ENCODE peak calls at places on chromosomes 13 and 19, in four cellular contexts. One of them, this sample, is unnamed.

GRCh38 chr19:7815325-7815724 is 14.7 kb upstream of the EVI5L start:
- DNase-seq in endodermal cell: no peak
- DNase-seq in neural progenitor cell: no peak
- DNase-seq in mesenchymal stem cell: no peak
- DNase-seq in this sample: no peak

GRCh38 chr13:112219753-112220152 is 152.8 kb downstream of the SOX1 start:
- DNase-seq in endodermal cell: no peak
- DNase-seq in neural progenitor cell: no peak
- DNase-seq in mesenchymal stem cell: no peak
- DNase-seq in this sample: no peak

GRCh38 chr13:44842158-44842557 is 147.1 kb downstream of the NUFIP1 start:
- DNase-seq in endodermal cell: no peak
- DNase-seq in neural progenitor cell: no peak
- DNase-seq in mesenchymal stem cell: peak; percentile 79
- DNase-seq in this sample: no peak

GRCh38 chr13:80084086-80084676 is 256.7 kb downstream of the SPRY2 start:
- DNase-seq in endodermal cell: no peak
- DNase-seq in neural progenitor cell: no peak
- DNase-seq in mesenchymal stem cell: peak; percentile 85
- DNase-seq in this sample: no peak

GRCh38 chr13:74191036-74191809 is 57.0 kb upstream of the KLF12 start:
- DNase-seq in endodermal cell: no peak
- DNase-seq in neural progenitor cell: peak; percentile 18
- DNase-seq in mesenchymal stem cell: no peak
- DNase-seq in this sample: no peak

GRCh38 chr19:34457446-34457845 is 24.1 kb upstream of the WTIP start:
- DNase-seq in endodermal cell: no peak
- DNase-seq in neural progenitor cell: no peak
- DNase-seq in mesenchymal stem cell: no peak
- DNase-seq in this sample: no peak

GRCh38 chr19:610071-610800 is 20.6 kb downstream of the HCN2 start:
- DNase-seq in endodermal cell: no peak
- DNase-seq in neural progenitor cell: no peak
- DNase-seq in mesenchymal stem cell: no peak
- DNase-seq in this sample: peak; percentile 54

GRCh38 chr13:99312493-99312883 is 5.3 kb upstream of the GPR183 start:
- DNase-seq in endodermal cell: no peak
- DNase-seq in neural progenitor cell: no peak
- DNase-seq in mesenchymal stem cell: peak; percentile 86
- DNase-seq in this sample: no peak

GRCh38 chr19:19540707-19541515 is 2.8 kb downstream of the CILP2 start:
- DNase-seq in endodermal cell: peak; percentile 97
- DNase-seq in neural progenitor cell: peak; percentile 76
- DNase-seq in mesenchymal stem cell: peak; percentile 43
- DNase-seq in this sample: no peak

GRCh38 chr13:83057119-83057518 is 825.2 kb downstream of the SLITRK1 start:
- DNase-seq in endodermal cell: no peak
- DNase-seq in neural progenitor cell: no peak
- DNase-seq in mesenchymal stem cell: peak; percentile 12
- DNase-seq in this sample: no peak

GRCh38 chr19:13622727-13623126 is 116.4 kb upstream of the CACNA1A start:
- DNase-seq in endodermal cell: peak; percentile 82
- DNase-seq in neural progenitor cell: peak; percentile 56
- DNase-seq in mesenchymal stem cell: no peak
- DNase-seq in this sample: no peak

GRCh38 chr13:89255844-89256406 is 1584.8 kb downstream of the SLITRK5 start:
- DNase-seq in endodermal cell: no peak
- DNase-seq in neural progenitor cell: no peak
- DNase-seq in mesenchymal stem cell: no peak
- DNase-seq in this sample: no peak

GRCh38 chr19:34236035-34236793 is 18.1 kb upstream of the GARRE1 start:
- DNase-seq in endodermal cell: no peak
- DNase-seq in neural progenitor cell: no peak
- DNase-seq in mesenchymal stem cell: peak; percentile 74
- DNase-seq in this sample: no peak

GRCh38 chr19:2329528-2329927 is 1.0 kb downstream of the SPPL2B start:
- DNase-seq in endodermal cell: no peak
- DNase-seq in neural progenitor cell: peak; percentile 93
- DNase-seq in mesenchymal stem cell: no peak
- DNase-seq in this sample: no peak

GRCh38 chr19:41366089-41366488 is 2.1 kb upstream of the B9D2 start:
- DNase-seq in endodermal cell: peak; percentile 58
- DNase-seq in neural progenitor cell: no peak
- DNase-seq in mesenchymal stem cell: no peak
- DNase-seq in this sample: peak; percentile 24

GRCh38 chr19:3360494-3361383 is 5.6 kb upstream of the NFIC start:
- DNase-seq in endodermal cell: peak; percentile 63
- DNase-seq in neural progenitor cell: peak; percentile 45
- DNase-seq in mesenchymal stem cell: peak; percentile 72
- DNase-seq in this sample: no peak

GRCh38 chr13:45833663-45834062 is 17.9 kb downstream of the SIAH3 start:
- DNase-seq in endodermal cell: no peak
- DNase-seq in neural progenitor cell: no peak
- DNase-seq in mesenchymal stem cell: peak; percentile 47
- DNase-seq in this sample: no peak

GRCh38 chr19:14089662-14090508 is 666 bp downstream of the SAMD1 start:
- DNase-seq in endodermal cell: peak; percentile 71
- DNase-seq in neural progenitor cell: peak; percentile 90
- DNase-seq in mesenchymal stem cell: peak; percentile 74
- DNase-seq in this sample: peak; percentile 64

GRCh38 chr13:91014696-91015095 is 332.8 kb upstream of the MIR17HG start:
- DNase-seq in endodermal cell: no peak
- DNase-seq in neural progenitor cell: no peak
- DNase-seq in mesenchymal stem cell: no peak
- DNase-seq in this sample: no peak

GRCh38 chr13:110546389-110546788 is 15.1 kb downstream of the RAB20 start:
- DNase-seq in endodermal cell: no peak
- DNase-seq in neural progenitor cell: no peak
- DNase-seq in mesenchymal stem cell: no peak
- DNase-seq in this sample: no peak

GRCh38 chr13:21611385-21611784 is 7.4 kb upstream of the MICU2 start:
- DNase-seq in endodermal cell: no peak
- DNase-seq in neural progenitor cell: no peak
- DNase-seq in mesenchymal stem cell: no peak
- DNase-seq in this sample: no peak

GRCh38 chr19:1248454-1249297 is at the start of gene MIDN:
- DNase-seq in endodermal cell: peak; percentile 95
- DNase-seq in neural progenitor cell: peak; percentile 90
- DNase-seq in mesenchymal stem cell: peak; percentile 94
- DNase-seq in this sample: peak; percentile 88

GRCh38 chr13:41668130-41668757 is 210.9 kb downstream of the RGCC start:
- DNase-seq in endodermal cell: peak; percentile 72
- DNase-seq in neural progenitor cell: peak; percentile 86
- DNase-seq in mesenchymal stem cell: peak; percentile 94
- DNase-seq in this sample: peak; percentile 53

GRCh38 chr13:36819811-36820140 is 754 bp downstream of the RFXAP start:
- DNase-seq in endodermal cell: no peak
- DNase-seq in neural progenitor cell: peak; percentile 61
- DNase-seq in mesenchymal stem cell: peak; percentile 40
- DNase-seq in this sample: no peak

GRCh38 chr19:35099897-35100275 is 15.7 kb upstream of the FXYD3 start:
- DNase-seq in endodermal cell: no peak
- DNase-seq in neural progenitor cell: no peak
- DNase-seq in mesenchymal stem cell: no peak
- DNase-seq in this sample: no peak

GRCh38 chr13:41454170-41454569 is 3.2 kb upstream of the RGCC start:
- DNase-seq in endodermal cell: no peak
- DNase-seq in neural progenitor cell: no peak
- DNase-seq in mesenchymal stem cell: no peak
- DNase-seq in this sample: no peak

GRCh38 chr19:17058236-17058635 is 17.0 kb downstream of the HAUS8 start:
- DNase-seq in endodermal cell: no peak
- DNase-seq in neural progenitor cell: no peak
- DNase-seq in mesenchymal stem cell: peak; percentile 32
- DNase-seq in this sample: no peak

GRCh38 chr13:24215007-24215633 is 54.6 kb downstream of the SPATA13 start:
- DNase-seq in endodermal cell: no peak
- DNase-seq in neural progenitor cell: no peak
- DNase-seq in mesenchymal stem cell: no peak
- DNase-seq in this sample: no peak

GRCh38 chr19:632228-633067 is 889 bp downstream of the POLRMT start:
- DNase-seq in endodermal cell: peak; percentile 87
- DNase-seq in neural progenitor cell: peak; percentile 77
- DNase-seq in mesenchymal stem cell: peak; percentile 74
- DNase-seq in this sample: peak; percentile 67

GRCh38 chr19:42285546-42285945 is 16.4 kb upstream of the PRR19 start:
- DNase-seq in endodermal cell: no peak
- DNase-seq in neural progenitor cell: peak; percentile 46
- DNase-seq in mesenchymal stem cell: no peak
- DNase-seq in this sample: no peak

GRCh38 chr19:19460761-19461265 is 54.5 kb downstream of the TSSK6 start:
- DNase-seq in endodermal cell: peak; percentile 71
- DNase-seq in neural progenitor cell: peak; percentile 47
- DNase-seq in mesenchymal stem cell: peak; percentile 57
- DNase-seq in this sample: no peak

GRCh38 chr19:16062789-16063188 is 13.5 kb upstream of the TPM4 start:
- DNase-seq in endodermal cell: peak; percentile 92
- DNase-seq in neural progenitor cell: peak; percentile 57
- DNase-seq in mesenchymal stem cell: peak; percentile 59
- DNase-seq in this sample: peak; percentile 60

GRCh38 chr13:74136089-74136658 is 2.0 kb upstream of the KLF12 start:
- DNase-seq in endodermal cell: no peak
- DNase-seq in neural progenitor cell: no peak
- DNase-seq in mesenchymal stem cell: peak; percentile 65
- DNase-seq in this sample: no peak

GRCh38 chr13:31134055-31134711 is 27.5 kb downstream of the HSPH1 start:
- DNase-seq in endodermal cell: no peak
- DNase-seq in neural progenitor cell: no peak
- DNase-seq in mesenchymal stem cell: no peak
- DNase-seq in this sample: no peak

GRCh38 chr19:1648156-1648925 is 4.1 kb downstream of the TCF3 start:
- DNase-seq in endodermal cell: no peak
- DNase-seq in neural progenitor cell: no peak
- DNase-seq in mesenchymal stem cell: no peak
- DNase-seq in this sample: peak; percentile 86

GRCh38 chr19:48608798-48609263 is 2.3 kb downstream of the SPACA4 start:
- DNase-seq in endodermal cell: peak; percentile 87
- DNase-seq in neural progenitor cell: peak; percentile 68
- DNase-seq in mesenchymal stem cell: no peak
- DNase-seq in this sample: peak; percentile 68

GRCh38 chr19:48607359-48607755 is 815 bp downstream of the SPACA4 start:
- DNase-seq in endodermal cell: no peak
- DNase-seq in neural progenitor cell: no peak
- DNase-seq in mesenchymal stem cell: no peak
- DNase-seq in this sample: no peak

GRCh38 chr19:48609571-48610108 is 3.1 kb downstream of the SPACA4 start:
- DNase-seq in endodermal cell: no peak
- DNase-seq in neural progenitor cell: no peak
- DNase-seq in mesenchymal stem cell: no peak
- DNase-seq in this sample: no peak

GRCh38 chr19:48603850-48604249 is 2.7 kb upstream of the SPACA4 start:
- DNase-seq in endodermal cell: no peak
- DNase-seq in neural progenitor cell: no peak
- DNase-seq in mesenchymal stem cell: no peak
- DNase-seq in this sample: no peak

DNA sequence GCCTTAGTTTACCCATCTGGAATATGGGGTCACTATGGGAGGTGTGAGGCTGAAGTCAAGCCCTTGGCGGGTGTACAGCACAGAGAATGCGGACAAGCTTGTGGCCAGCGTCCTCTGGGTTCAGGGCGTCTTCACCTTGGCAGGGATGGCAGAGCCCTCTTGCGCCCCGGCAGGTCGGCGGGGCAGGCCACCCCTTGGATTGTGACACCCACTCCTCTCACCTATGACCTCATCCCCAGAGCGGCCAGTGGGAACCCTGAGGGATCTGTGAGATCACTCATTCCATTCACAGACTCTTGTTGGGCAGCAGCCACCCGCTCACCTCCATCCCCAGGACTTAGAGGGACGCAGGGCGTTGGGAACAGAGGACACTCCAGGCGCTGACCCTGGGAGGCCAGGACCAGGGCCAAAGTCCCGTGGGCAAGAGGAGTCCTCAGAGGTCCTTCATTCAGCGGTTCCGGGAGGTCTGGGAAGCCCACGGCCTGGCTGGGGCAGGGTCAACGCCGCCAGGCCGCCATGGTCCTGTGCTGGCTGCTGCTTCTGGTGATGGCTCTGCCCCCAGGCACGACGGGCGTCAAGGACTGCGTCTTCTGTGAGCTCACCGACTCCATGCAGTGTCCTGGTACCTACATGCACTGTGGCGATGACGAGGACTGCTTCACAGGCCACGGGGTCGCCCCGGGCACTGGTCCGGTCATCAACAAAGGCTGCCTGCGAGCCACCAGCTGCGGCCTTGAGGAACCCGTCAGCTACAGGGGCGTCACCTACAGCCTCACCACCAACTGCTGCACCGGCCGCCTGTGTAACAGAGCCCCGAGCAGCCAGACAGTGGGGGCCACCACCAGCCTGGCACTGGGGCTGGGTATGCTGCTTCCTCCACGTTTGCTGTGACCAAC is at the start of gene SPACA4:
- DNase-seq in endodermal cell: peak; percentile 45
- DNase-seq in neural progenitor cell: no peak
- DNase-seq in mesenchymal stem cell: no peak
- DNase-seq in this sample: no peak
- H3K9ac ChIP-seq in endodermal cell: no peak within 1 kb of the TSS
- H3K9ac ChIP-seq in neural progenitor cell: no peak within 1 kb of the TSS
- H3K9ac ChIP-seq in mesenchymal stem cell: no peak within 1 kb of the TSS
- H3K9ac ChIP-seq in this sample: no peak within 1 kb of the TSS

DNA sequence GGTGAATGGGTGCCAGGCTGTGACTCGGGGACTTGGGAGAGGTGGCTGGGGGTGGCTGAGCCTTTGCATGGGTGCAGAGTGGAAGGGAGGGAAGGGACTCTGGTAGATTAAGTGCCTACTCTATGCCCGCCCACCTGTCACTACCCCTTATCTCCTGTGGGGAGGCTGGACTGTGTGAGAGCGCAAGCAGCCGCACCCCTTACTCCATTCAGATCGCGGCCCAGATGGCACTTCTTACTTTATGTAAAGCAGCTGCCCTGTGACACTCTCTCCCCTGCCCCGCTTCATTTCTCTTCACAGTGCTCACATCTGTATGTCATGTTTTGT is 2.9 kb downstream of the KASH5 start:
- DNase-seq in endodermal cell: no peak
- DNase-seq in neural progenitor cell: no peak
- DNase-seq in mesenchymal stem cell: no peak
- DNase-seq in this sample: no peak
- H3K9ac ChIP-seq in endodermal cell: no peak overlapping the region
- H3K9ac ChIP-seq in neural progenitor cell: no peak overlapping the region
- H3K9ac ChIP-seq in mesenchymal stem cell: no peak overlapping the region
- H3K9ac ChIP-seq in this sample: no peak overlapping the region

DNA sequence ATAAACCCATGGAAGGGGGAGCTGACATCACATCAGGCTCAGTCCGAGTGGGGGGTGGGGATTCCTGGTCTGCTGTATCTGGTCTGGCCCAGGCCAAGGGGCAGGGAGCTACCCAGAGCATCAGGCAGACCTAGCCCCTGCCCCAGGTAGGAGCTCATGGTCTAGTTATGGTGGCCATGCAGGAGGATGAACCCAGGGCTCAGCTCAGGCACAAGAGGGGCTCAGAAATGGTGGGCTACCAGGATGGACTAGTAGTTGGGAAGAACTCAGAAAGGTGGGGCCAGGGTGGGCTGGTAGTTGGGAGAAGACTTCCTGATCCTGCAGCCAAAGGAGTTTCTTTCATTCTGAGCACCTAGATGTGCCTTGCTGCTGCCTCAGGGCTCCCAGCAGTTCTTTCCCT is 14.3 kb downstream of the VSTM2B start:
- DNase-seq in endodermal cell: no peak
- DNase-seq in neural progenitor cell: no peak
- DNase-seq in mesenchymal stem cell: no peak
- DNase-seq in this sample: no peak
- H3K9ac ChIP-seq in endodermal cell: no peak overlapping the region
- H3K9ac ChIP-seq in neural progenitor cell: no peak overlapping the region
- H3K9ac ChIP-seq in mesenchymal stem cell: no peak overlapping the region
- H3K9ac ChIP-seq in this sample: no peak overlapping the region

GRCh38 chr13:94344126-94344863 is 135.2 kb downstream of the DCT start:
- DNase-seq in endodermal cell: no peak
- DNase-seq in neural progenitor cell: no peak
- DNase-seq in mesenchymal stem cell: peak; percentile 58
- DNase-seq in this sample: no peak
- H3K9ac ChIP-seq in endodermal cell: no peak overlapping the region
- H3K9ac ChIP-seq in neural progenitor cell: no peak overlapping the region
- H3K9ac ChIP-seq in mesenchymal stem cell: peak overlapping the region; percentile 44
- H3K9ac ChIP-seq in this sample: no peak overlapping the region

This sample was measured in MM.1S.